ENCODE peak calls at places on chromosome 14, in four cellular contexts. One of them, this sample, is unnamed.

GRCh38 chr14:72715215-72715909 is 178.5 kb downstream of the DPF3 start:
- DNase-seq in H1: no peak
- DNase-seq in HepG2: no peak
- DNase-seq in HCT116: no peak
- DNase-seq in this sample: no peak

GRCh38 chr14:66746316-66747006 is 238.5 kb downstream of the GPHN start:
- DNase-seq in H1: no peak
- DNase-seq in HepG2: peak
- DNase-seq in HCT116: peak
- DNase-seq in this sample: peak

GRCh38 chr14:103476065-103476464 is 46.6 kb downstream of the CKB start:
- DNase-seq in H1: no peak
- DNase-seq in HepG2: no peak
- DNase-seq in HCT116: no peak
- DNase-seq in this sample: no peak

GRCh38 chr14:49033131-49033530 is 553.0 kb downstream of the RPS29 start:
- DNase-seq in H1: no peak
- DNase-seq in HepG2: no peak
- DNase-seq in HCT116: no peak
- DNase-seq in this sample: peak

GRCh38 chr14:21234112-21234511 is 35.1 kb downstream of the HNRNPC start:
- DNase-seq in H1: no peak
- DNase-seq in HepG2: no peak
- DNase-seq in HCT116: no peak
- DNase-seq in this sample: no peak

GRCh38 chr14:53055003-53055402 is 98.1 kb downstream of the DDHD1 start:
- DNase-seq in H1: no peak
- DNase-seq in HepG2: peak
- DNase-seq in HCT116: peak
- DNase-seq in this sample: peak

GRCh38 chr14:34911209-34912150 is 36.3 kb upstream of the BAZ1A start:
- DNase-seq in H1: no peak
- DNase-seq in HepG2: no peak
- DNase-seq in HCT116: no peak
- DNase-seq in this sample: no peak

GRCh38 chr14:73763396-73763795 is 49.2 kb upstream of the PNMA1 start:
- DNase-seq in H1: no peak
- DNase-seq in HepG2: peak
- DNase-seq in HCT116: no peak
- DNase-seq in this sample: peak

GRCh38 chr14:71491925-71492324 is 440.3 kb upstream of the RGS6 start:
- DNase-seq in H1: no peak
- DNase-seq in HepG2: peak
- DNase-seq in HCT116: no peak
- DNase-seq in this sample: no peak

GRCh38 chr14:73786632-73786941 is 65.0 kb upstream of the PTGR2 start:
- DNase-seq in H1: no peak
- DNase-seq in HepG2: no peak
- DNase-seq in HCT116: no peak
- DNase-seq in this sample: no peak

GRCh38 chr14:37721976-37722659 is 126.7 kb downstream of the TTC6 start:
- DNase-seq in H1: no peak
- DNase-seq in HepG2: peak
- DNase-seq in HCT116: no peak
- DNase-seq in this sample: no peak

GRCh38 chr14:105852378-105853088 is 326.1 kb downstream of the TMEM121 start:
- DNase-seq in H1: no peak
- DNase-seq in HepG2: no peak
- DNase-seq in HCT116: no peak
- DNase-seq in this sample: no peak

GRCh38 chr14:49447725-49448124 is 138.5 kb downstream of the RPS29 start:
- DNase-seq in H1: no peak
- DNase-seq in HepG2: no peak
- DNase-seq in HCT116: no peak
- DNase-seq in this sample: no peak

GRCh38 chr14:105489607-105490317 is 1.3 kb upstream of the TEDC1 start:
- DNase-seq in H1: no peak
- DNase-seq in HepG2: peak
- DNase-seq in HCT116: peak
- DNase-seq in this sample: peak

DNA sequence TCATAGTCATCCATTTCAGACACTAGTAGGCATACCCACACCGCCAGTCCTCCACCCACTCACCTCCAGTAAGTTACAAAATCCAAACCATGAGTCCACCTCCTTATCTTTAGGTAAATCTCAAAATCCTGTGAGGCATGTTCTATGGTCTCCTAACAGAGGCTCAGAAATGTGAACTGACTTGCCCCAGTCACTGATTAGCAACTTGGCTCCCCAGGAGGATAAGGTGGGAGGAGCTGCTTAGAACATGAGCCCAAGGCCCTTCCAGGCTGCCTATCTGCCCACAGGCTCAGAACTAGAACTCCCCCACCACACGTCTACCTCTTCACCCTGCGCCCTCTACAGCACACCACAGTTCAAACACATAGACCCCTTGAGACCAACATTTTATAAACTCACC is 19.9 kb downstream of the SETD3 start:
- DNase-seq in H1: no peak
- DNase-seq in HepG2: no peak
- DNase-seq in HCT116: no peak
- DNase-seq in this sample: no peak
- TF ChIP-seq JUND in H1: no peak
- TF ChIP-seq JUND in HepG2: no peak
- TF ChIP-seq JUND in HCT116: no peak
- TF ChIP-seq JUND in this sample: no peak

DNA sequence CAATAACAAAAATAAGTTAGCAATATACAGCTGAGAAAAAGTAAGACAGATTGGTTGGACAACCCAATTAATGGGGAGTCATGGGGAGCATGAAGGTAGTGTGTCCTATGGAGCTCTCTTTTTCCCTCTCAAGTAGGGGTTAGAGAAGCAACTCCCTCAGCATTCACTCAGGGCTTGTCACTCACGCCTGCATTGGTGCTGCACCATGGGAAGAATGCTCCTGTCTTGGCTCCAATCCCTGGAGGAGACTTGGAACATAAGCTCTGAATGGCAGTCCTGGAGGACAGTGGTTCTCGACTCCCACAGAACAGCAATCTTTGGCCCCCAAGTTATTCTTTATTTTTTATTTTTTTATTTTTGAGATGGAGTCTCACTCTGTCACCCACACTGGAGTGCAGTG is 113.8 kb downstream of the DAAM1 start:
- DNase-seq in H1: no peak
- DNase-seq in HepG2: no peak
- DNase-seq in HCT116: no peak
- DNase-seq in this sample: no peak
- TF ChIP-seq JUND in H1: no peak
- TF ChIP-seq JUND in HepG2: no peak
- TF ChIP-seq JUND in HCT116: no peak
- TF ChIP-seq JUND in this sample: no peak

GRCh38 chr14:61491876-61492440 is 170.6 kb downstream of the PRKCH start:
- DNase-seq in H1: no peak
- DNase-seq in HepG2: no peak
- DNase-seq in HCT116: no peak
- DNase-seq in this sample: no peak

GRCh38 chr14:61493996-61494395 is 172.6 kb downstream of the PRKCH start:
- DNase-seq in H1: no peak
- DNase-seq in HepG2: no peak
- DNase-seq in HCT116: no peak
- DNase-seq in this sample: no peak

GRCh38 chr14:61492474-61492873 is 171.1 kb downstream of the PRKCH start:
- DNase-seq in H1: no peak
- DNase-seq in HepG2: no peak
- DNase-seq in HCT116: no peak
- DNase-seq in this sample: no peak

GRCh38 chr14:61491224-61491623 is 169.8 kb downstream of the PRKCH start:
- DNase-seq in H1: no peak
- DNase-seq in HepG2: peak
- DNase-seq in HCT116: no peak
- DNase-seq in this sample: no peak

GRCh38 chr14:61493239-61493638 is 171.9 kb downstream of the PRKCH start:
- DNase-seq in H1: no peak
- DNase-seq in HepG2: no peak
- DNase-seq in HCT116: no peak
- DNase-seq in this sample: no peak
- TF ChIP-seq JUND in H1: no peak
- TF ChIP-seq JUND in HepG2: no peak
- TF ChIP-seq JUND in HCT116: peak
- TF ChIP-seq JUND in this sample: no peak

GRCh38 chr14:70084226-70084625 is 104.5 kb downstream of the SLC8A3 start:
- DNase-seq in H1: no peak
- DNase-seq in HepG2: no peak
- DNase-seq in HCT116: no peak
- DNase-seq in this sample: no peak

GRCh38 chr14:70087380-70087697 is 101.4 kb downstream of the SLC8A3 start:
- DNase-seq in H1: no peak
- DNase-seq in HepG2: no peak
- DNase-seq in HCT116: no peak
- DNase-seq in this sample: no peak

DNA sequence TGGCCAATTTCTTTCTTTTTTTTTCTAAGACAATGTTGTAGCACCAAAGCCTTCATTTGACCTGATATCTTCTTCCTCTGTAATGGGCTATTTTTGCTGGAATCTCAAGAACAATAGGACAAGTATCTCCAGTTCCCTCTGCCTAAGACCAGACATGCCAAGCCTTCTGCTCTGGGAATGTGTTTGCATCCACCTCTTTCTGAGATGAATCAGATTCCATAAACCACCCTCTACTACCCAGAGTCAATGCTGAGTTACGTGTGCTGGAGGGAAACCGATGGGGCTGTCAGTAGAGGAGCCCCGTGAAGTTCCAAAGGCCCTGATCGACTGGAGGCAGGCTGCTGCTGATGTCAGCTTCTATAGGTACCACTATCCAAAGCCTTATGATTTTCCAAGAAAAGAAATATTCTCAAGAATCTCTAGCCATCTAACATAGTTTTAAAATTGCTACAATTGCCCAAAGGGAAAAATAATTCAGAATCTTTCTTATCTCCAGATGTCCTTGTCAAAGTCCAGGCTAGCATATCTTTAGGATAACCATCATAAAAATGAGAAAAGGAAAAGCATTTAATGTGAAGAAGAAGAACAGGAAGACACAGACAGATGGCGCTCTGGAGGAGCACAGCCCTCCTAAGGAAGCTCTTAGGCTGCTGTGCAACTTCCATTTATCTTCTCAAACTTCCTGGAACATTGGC is 101.9 kb downstream of the SLC8A3 start:
- DNase-seq in H1: no peak
- DNase-seq in HepG2: peak
- DNase-seq in HCT116: peak
- DNase-seq in this sample: peak
- TF ChIP-seq JUND in H1: no peak
- TF ChIP-seq JUND in HepG2: no peak
- TF ChIP-seq JUND in HCT116: no peak
- TF ChIP-seq JUND in this sample: no peak